ENCODE peak calls at places on chromosomes 1 and 21, in seven cellular contexts. U is AML-193, T is T-helper 1 cell, M is fibroblast of gingiva, P is left cardiac atrium, G is cardiac fibroblast, K is NCI-H2081. R is an unnamed sample.

GRCh38 chr1:41359211-41360073 is 1.8 kb upstream of the FOXO6 start:
- DNase-seq in K (no peak), M (peak), U (no peak), G (peak), T (no peak), P (peak), R (peak)

GRCh38 chr1:6962390-6962955 is 177.2 kb downstream of the CAMTA1 start:
- DNase-seq in P (peak), T (peak), U (no peak), M (no peak), G (no peak), K (no peak), R (peak)

GRCh38 chr1:169585184-169585583 is 1.1 kb downstream of the F5 start:
- DNase-seq in P (no peak), K (no peak), G (no peak), T (no peak), M (no peak), U (peak), R (no peak)

GRCh38 chr1:172674831-172675613 is 16.1 kb downstream of the FASLG start:
- DNase-seq in K (no peak), G (no peak), M (no peak), U (no peak), T (peak), P (no peak), R (no peak)

GRCh38 chr1:112983540-112984131 is 27.6 kb upstream of the SLC16A1 start:
- DNase-seq in U (no peak), G (no peak), P (no peak), T (no peak), K (no peak), M (no peak), R (no peak)

GRCh38 chr1:196723325-196724185 is 51.1 kb upstream of the CFHR3 start:
- DNase-seq in T (peak), U (peak), M (peak), G (peak), P (peak), K (no peak), R (no peak)

GRCh38 chr1:115807723-115808122 is 33.2 kb downstream of the NHLH2 start:
- DNase-seq in M (peak), P (peak), G (peak), T (peak), U (peak), K (peak), R (no peak)

GRCh38 chr1:64084451-64084850 is 119.0 kb upstream of the UBE2U start:
- DNase-seq in P (no peak), M (no peak), G (no peak), K (no peak), U (no peak), T (no peak), R (no peak)

GRCh38 chr1:111792249-111792648 is 36.5 kb downstream of the DDX20 start:
- DNase-seq in M (no peak), K (no peak), G (no peak), T (no peak), U (no peak), P (no peak), R (no peak)

GRCh38 chr1:17273096-17273495 is 24.2 kb downstream of the PADI3 start:
- DNase-seq in M (no peak), K (no peak), P (no peak), T (no peak), G (no peak), U (no peak), R (no peak)

GRCh38 chr1:62904537-62904936 is 120.6 kb downstream of the ATG4C start:
- DNase-seq in K (no peak), T (no peak), G (no peak), U (no peak), P (no peak), M (no peak), R (no peak)

GRCh38 chr1:64484651-64485050 is 14.7 kb downstream of the CACHD1 start:
- DNase-seq in M (peak), K (peak), P (no peak), U (no peak), T (no peak), G (no peak), R (no peak)

GRCh38 chr1:30465096-30465495 is 258.3 kb downstream of the MATN1 start:
- DNase-seq in T (no peak), G (no peak), P (no peak), M (no peak), U (no peak), K (no peak), R (no peak)

GRCh38 chr1:67939176-67939751 is 106.0 kb upstream of the GNG12 start:
- DNase-seq in T (no peak), M (no peak), K (peak), G (no peak), P (no peak), U (no peak), R (no peak)

GRCh38 chr1:231636157-231636556 is 9.6 kb downstream of the DISC1 start:
- DNase-seq in G (peak), M (no peak), T (no peak), U (no peak), P (no peak), K (no peak), R (no peak)

GRCh38 chr1:39654291-39654690 is 14.8 kb upstream of the HEYL start:
- DNase-seq in P (no peak), M (peak), G (no peak), K (no peak), U (no peak), T (no peak), R (peak)

GRCh38 chr1:181043025-181043880 is 9.5 kb downstream of the MR1 start:
- DNase-seq in G (no peak), U (peak), P (no peak), T (peak), M (peak), K (no peak), R (no peak)

GRCh38 chr1:229984310-229984991 is 82.6 kb upstream of the GALNT2 start:
- DNase-seq in T (no peak), P (no peak), U (no peak), G (no peak), M (no peak), K (no peak), R (peak)

GRCh38 chr1:219277304-219277840 is 103.7 kb downstream of the LYPLAL1 start:
- DNase-seq in K (no peak), G (no peak), U (no peak), P (no peak), T (no peak), M (no peak), R (no peak)

GRCh38 chr1:23422313-23422877 is 2.2 kb downstream of the TCEA3 start:
- DNase-seq in K (no peak), P (peak), T (peak), U (no peak), G (peak), M (peak), R (peak)

GRCh38 chr1:125066385-125066784 is 3881.6 kb downstream of the SRGAP2C start:
- DNase-seq in P (no peak), U (no peak), T (no peak), G (no peak), M (no peak), K (no peak), R (peak)

GRCh38 chr1:28194326-28195035 is 18.0 kb upstream of the PTAFR start:
- DNase-seq in K (no peak), U (no peak), M (no peak), P (no peak), T (no peak), G (no peak), R (no peak)

GRCh38 chr1:16926491-16927195 is 4.9 kb downstream of the CROCC start:
- DNase-seq in G (no peak), K (peak), M (no peak), T (no peak), P (no peak), U (no peak), R (peak)

GRCh38 chr21:46095814-46096595 is 1.9 kb upstream of the COL6A2 start:
- DNase-seq in U (no peak), T (no peak), K (no peak), M (no peak), G (no peak), P (no peak), R (no peak)

GRCh38 chr1:38919075-38919474 is 22.6 kb downstream of the RHBDL2 start:
- DNase-seq in U (no peak), M (no peak), G (no peak), K (no peak), P (no peak), T (no peak), R (no peak)

GRCh38 chr1:180343931-180344406 is 113.9 kb downstream of the LHX4 start:
- DNase-seq in M (peak), U (peak), P (peak), K (peak), G (peak), T (no peak), R (no peak)

GRCh38 chr1:53590104-53590503 is 130.9 kb downstream of the DMRTB1 start:
- DNase-seq in G (no peak), U (no peak), P (no peak), M (no peak), T (no peak), K (no peak), R (no peak)

GRCh38 chr1:245489838-245490237 is 335.1 kb downstream of the KIF26B start:
- DNase-seq in U (no peak), G (no peak), T (no peak), K (no peak), M (no peak), P (no peak), R (no peak)

GRCh38 chr1:12157366-12158231 is 9.2 kb upstream of the TNFRSF1B start:
- DNase-seq in K (no peak), T (peak), P (no peak), G (no peak), U (peak), M (no peak), R (no peak)

GRCh38 chr1:53550201-53550741 is 91.1 kb downstream of the DMRTB1 start:
- DNase-seq in M (peak), K (no peak), G (peak), P (peak), U (no peak), T (no peak), R (peak)

GRCh38 chr1:116825400-116825734 is 71.1 kb downstream of the CD2 start:
- DNase-seq in P (peak), U (no peak), G (peak), K (peak), M (no peak), T (no peak), R (no peak)

R was measured in psoas muscle.